ENCODE peak calls at places on chromosomes 2 and 18, in eight cellular contexts. U is hepatocyte, V is GM23338, F is MM.1S, B is OCI-LY7, K is HCT116, C is PC-3, Z is SK-N-SH. W is an unnamed sample.
A peak's percentile ranks its signal among the peaks of the same experiment; 100 is the strongest.

GRCh38 chr2:19099181-19099580 is 259.2 kb downstream of the OSR1 start:
- DNase-seq in U (no peak), V (no peak), F (no peak), B (peak; percentile 20), K (no peak), C (no peak), Z (no peak), W (no peak)

GRCh38 chr18:22136395-22136794 is 33.0 kb upstream of the GATA6 start:
- DNase-seq in U (no peak), V (no peak), F (no peak), B (no peak), K (no peak), C (peak; percentile 67), Z (no peak), W (no peak)

GRCh38 chr2:98293931-98294687 is 52.1 kb upstream of the CNGA3 start:
- DNase-seq in U (no peak), V (no peak), F (no peak), B (no peak), K (no peak), C (no peak), Z (no peak), W (no peak)

GRCh38 chr2:130796280-130796679 is 40.4 kb upstream of the ARHGEF4 start:
- DNase-seq in U (no peak), V (peak; percentile 65), F (no peak), B (no peak), K (no peak), C (peak; percentile 19), Z (no peak), W (peak; percentile 23)

GRCh38 chr18:44689736-44690135 is 9.0 kb downstream of the SETBP1 start:
- DNase-seq in U (no peak), V (no peak), F (no peak), B (no peak), K (no peak), C (no peak), Z (no peak), W (no peak)

GRCh38 chr18:56637897-56638231 is 528 bp downstream of the TXNL1 start:
- DNase-seq in U (peak; percentile 34), V (peak; percentile 49), F (peak; percentile 14), B (peak; percentile 8), K (no peak), C (peak; percentile 8), Z (no peak), W (peak; percentile 30)

GRCh38 chr18:63302647-63303405 is 16.7 kb downstream of the BCL2 start:
- DNase-seq in U (no peak), V (no peak), F (no peak), B (no peak), K (no peak), C (no peak), Z (no peak), W (no peak)

GRCh38 chr18:58178476-58178875 is 134.4 kb downstream of the NEDD4L start:
- DNase-seq in U (no peak), V (no peak), F (no peak), B (no peak), K (no peak), C (no peak), Z (no peak), W (no peak)

GRCh38 chr2:239821694-239822075 is 203.5 kb downstream of the NDUFA10 start:
- DNase-seq in U (no peak), V (no peak), F (no peak), B (no peak), K (no peak), C (no peak), Z (no peak), W (no peak)

DNA sequence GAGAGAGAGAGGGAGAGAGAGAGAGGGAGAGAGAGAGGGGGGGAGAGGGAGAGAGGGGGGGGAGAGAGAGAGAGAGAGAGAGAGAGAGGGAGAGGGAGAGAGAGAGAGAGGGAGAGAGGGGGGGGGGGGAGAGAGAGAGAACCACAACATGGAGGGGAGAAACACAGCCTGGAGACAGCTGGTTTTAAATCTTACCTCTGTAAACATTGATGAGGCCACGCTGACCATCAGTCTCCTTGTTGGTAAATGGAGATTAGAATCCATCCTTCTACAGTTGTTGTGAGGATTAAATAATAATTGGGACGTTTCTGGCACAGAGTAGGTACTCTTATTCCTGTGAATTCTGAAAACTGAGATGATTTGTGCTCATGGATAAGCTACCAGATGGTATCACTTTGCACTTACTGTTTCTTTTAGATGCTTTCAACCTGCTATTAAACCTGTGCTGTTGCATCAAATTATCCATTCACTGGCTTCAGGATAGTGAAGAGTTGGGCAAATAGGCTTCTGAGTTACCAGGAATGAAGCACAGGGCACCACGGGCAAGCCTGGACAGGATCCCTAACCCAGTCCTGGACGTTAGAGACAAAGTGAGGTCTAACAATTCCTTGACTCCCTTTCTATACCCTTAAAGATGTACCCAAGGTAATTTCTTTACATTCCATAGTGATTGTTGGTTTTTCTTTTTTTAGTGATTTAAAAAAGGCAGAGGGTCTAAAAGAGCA is 318.1 kb downstream of the ZNF521 start:
- DNase-seq in U (no peak), V (no peak), F (no peak), B (no peak), K (no peak), C (no peak), Z (no peak), W (no peak)
- TF ChIP-seq EZH2phosphoT487 in U (no peak), V (no peak), F (no peak), B (no peak), K (no peak), C (no peak), Z (no peak), W (no peak)

GRCh38 chr2:1713839-1714236 is 30.5 kb downstream of the PXDN start:
- DNase-seq in U (no peak), V (no peak), F (no peak), B (no peak), K (no peak), C (no peak), Z (no peak), W (no peak)
- H3K4me3 ChIP-seq in U (no peak overlapping the region), V (no peak overlapping the region), F (no peak overlapping the region), B (no peak overlapping the region), K (no peak overlapping the region), C (no peak overlapping the region), Z (no peak overlapping the region), W (no peak overlapping the region)

DNA sequence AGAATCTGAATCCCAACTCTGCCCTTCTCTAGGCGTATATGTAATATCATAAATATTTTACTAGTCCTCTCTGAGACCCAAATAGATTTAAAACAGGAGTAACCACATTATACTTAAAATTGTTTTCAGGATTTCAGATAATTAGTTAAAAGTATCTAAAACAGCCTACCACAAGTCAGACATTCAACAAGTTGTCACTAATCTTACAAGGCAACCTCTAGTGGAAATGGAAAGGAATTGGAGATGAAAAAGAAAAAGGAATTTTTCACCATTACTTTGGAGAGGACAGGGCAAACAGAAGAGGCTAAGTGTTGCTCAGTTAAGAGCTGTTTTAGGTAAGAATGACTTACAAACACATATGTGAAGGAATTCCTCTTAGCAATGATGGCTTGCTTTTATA is 11.4 kb downstream of the CUL3 start:
- DNase-seq in U (no peak), V (no peak), F (no peak), B (no peak), K (no peak), C (no peak), Z (no peak), W (no peak)
- TF ChIP-seq CTCF in U (no peak), V (no peak), F (no peak), B (no peak), K (no peak), C (no peak), Z (no peak), W (no peak)

GRCh38 chr18:32019251-32019943 is 772 bp downstream of the RNF125 start:
- DNase-seq in U (peak; percentile 42), V (peak; percentile 62), F (peak; percentile 57), B (peak; percentile 61), K (peak; percentile 26), C (peak; percentile 9), Z (peak; percentile 64), W (peak; percentile 53)
- TF ChIP-seq EZH2phosphoT487 in U (no peak), V (no peak), F (no peak), B (no peak), K (no peak), C (no peak), Z (no peak), W (no peak)

DNA sequence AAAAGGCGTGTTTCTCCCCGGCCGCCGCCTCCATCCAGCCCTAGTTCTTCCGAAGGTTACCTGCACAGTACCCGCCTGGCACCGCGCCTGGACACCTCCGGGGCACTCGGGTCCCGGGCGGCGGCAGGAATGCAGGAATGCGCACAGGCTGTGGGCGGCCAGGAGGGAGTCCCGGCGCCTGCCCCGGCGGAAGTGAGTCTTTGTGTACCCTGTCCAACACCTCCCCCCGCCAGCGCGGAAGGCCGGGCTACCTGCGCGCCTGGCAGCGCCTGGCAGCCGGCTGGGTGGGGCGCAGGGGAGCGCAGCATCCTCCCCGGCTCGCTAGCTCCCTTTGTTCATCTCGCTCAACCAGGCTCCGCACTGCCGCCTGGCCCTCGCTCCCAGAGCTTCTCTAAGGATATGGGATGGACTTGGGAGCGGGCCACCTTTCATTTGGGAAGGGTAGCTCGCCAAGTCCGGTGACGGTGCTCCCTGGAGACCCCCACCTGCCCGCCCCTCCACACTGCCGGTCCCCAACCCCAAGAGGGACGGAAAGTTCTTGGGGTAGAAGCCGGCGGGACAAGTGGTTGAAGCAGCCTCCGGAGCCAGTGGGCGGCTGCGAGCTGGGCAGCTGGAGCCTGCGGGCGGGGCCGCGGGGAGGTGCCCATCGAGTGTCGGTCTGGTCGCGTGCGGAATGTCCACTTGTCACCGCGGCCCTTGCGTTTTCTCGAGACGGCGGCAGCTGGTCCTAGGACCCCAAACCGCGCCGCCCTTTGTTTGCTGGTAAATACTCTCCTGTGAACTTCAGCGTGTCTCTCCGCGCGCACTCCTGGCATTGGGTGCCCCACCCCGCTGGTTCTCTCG is 1.2 kb upstream of the ST6GAL2 start:
- DNase-seq in U (peak; percentile 60), V (peak; percentile 90), F (no peak), B (no peak), K (no peak), C (peak; percentile 92), Z (peak; percentile 81), W (peak; percentile 71)
- H3K4me3 ChIP-seq in U (peak overlapping the region; percentile 83), V (peak overlapping the region; percentile 63), F (no peak overlapping the region), B (no peak overlapping the region), K (no peak overlapping the region), C (peak overlapping the region; percentile 83), Z (peak overlapping the region; percentile 80), W (peak overlapping the region; percentile 86)

GRCh38 chr2:85181093-85181685 is 48.0 kb downstream of the TCF7L1 start:
- DNase-seq in U (peak; percentile 49), V (peak; percentile 50), F (no peak), B (no peak), K (no peak), C (no peak), Z (no peak), W (peak; percentile 24)
- TF ChIP-seq CTCF in U (peak; percentile 16), V (peak; percentile 42), F (peak; percentile 3), B (peak; percentile 15), K (no peak), C (peak; percentile 8), Z (peak; percentile 9), W (peak; percentile 19)

DNA sequence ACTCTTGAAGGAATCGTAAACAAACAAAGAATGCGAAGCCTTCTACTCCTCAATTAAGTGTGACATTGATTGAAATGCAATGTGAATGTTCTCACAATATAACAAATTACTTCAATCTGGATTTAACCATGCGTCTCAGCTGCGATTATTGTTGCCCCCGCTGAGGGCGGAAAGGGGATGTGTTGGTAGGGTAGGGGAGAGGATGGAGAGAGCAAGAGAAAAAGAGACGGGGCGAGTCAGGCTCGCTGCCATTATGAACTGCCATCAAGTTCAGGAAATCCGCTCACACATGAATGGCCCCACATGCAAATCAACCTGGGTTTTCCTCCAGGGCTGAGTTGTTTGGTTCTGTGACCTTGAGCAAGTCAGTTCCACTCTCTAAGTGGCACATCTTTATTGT is 129.8 kb downstream of the PXDN start:
- DNase-seq in U (no peak), V (peak; percentile 21), F (peak; percentile 16), B (peak; percentile 87), K (no peak), C (no peak), Z (no peak), W (no peak)
- TF ChIP-seq EZH2phosphoT487 in U (no peak), V (no peak), F (no peak), B (no peak), K (no peak), C (no peak), Z (no peak), W (no peak)